ENCODE peak calls at places on chromosomes 12 and 14, in seven cellular contexts. B, Q, T, R, G, X and C are unnamed samples. For H3K4me1, the result is how much of the 10 kb centered on the place peaks cover.

GRCh38 chr12:81992461-81992860 is 233.3 kb upstream of the PPFIA2 start:
- DNase-seq in G (no peak), X (no peak), B (no peak), T (no peak), R (no peak), Q (no peak), C (peak)

GRCh38 chr14:100059433-100059781 is 5.8 kb upstream of the EVL start:
- DNase-seq in X (no peak), B (no peak), T (no peak), Q (peak), G (no peak), R (no peak), C (no peak)

GRCh38 chr12:22459872-22460490 is 84.4 kb downstream of the C2CD5 start:
- DNase-seq in X (no peak), Q (peak), B (peak), R (no peak), T (no peak), G (no peak), C (peak)

GRCh38 chr12:7512528-7512927 is 9.0 kb upstream of the CD163 start:
- DNase-seq in B (no peak), T (no peak), Q (peak), G (no peak), X (peak), R (no peak), C (no peak)

GRCh38 chr14:61516957-61517356 is 178.4 kb upstream of the HIF1A start:
- DNase-seq in G (no peak), X (peak), Q (no peak), R (no peak), B (no peak), T (no peak), C (no peak)

GRCh38 chr14:68762944-68763831 is 29.7 kb downstream of the ZFP36L1 start:
- DNase-seq in Q (peak), G (no peak), X (peak), R (peak), T (peak), B (no peak), C (no peak)

GRCh38 chr14:96204151-96205058 is at the start of gene BDKRB2:
- DNase-seq in X (peak), T (peak), R (peak), Q (peak), B (no peak), G (peak), C (no peak)

GRCh38 chr14:30240002-30240401 is 312.4 kb upstream of the PRKD1 start:
- DNase-seq in B (no peak), X (no peak), Q (no peak), R (no peak), G (no peak), T (no peak), C (no peak)

GRCh38 chr12:119803391-119803791 is 73.7 kb downstream of the CIT start:
- DNase-seq in T (peak), Q (no peak), G (no peak), B (no peak), X (peak), R (no peak), C (no peak)

GRCh38 chr14:69887740-69888657 is 8.8 kb downstream of the SMOC1 start:
- DNase-seq in X (no peak), R (no peak), T (no peak), B (no peak), Q (peak), G (no peak), C (no peak)

GRCh38 chr14:69994002-69994401 is 114.8 kb downstream of the SMOC1 start:
- DNase-seq in R (no peak), B (no peak), T (no peak), X (no peak), G (no peak), Q (no peak), C (no peak)

GRCh38 chr12:58044966-58045365 is 103.6 kb downstream of the ATP23 start:
- DNase-seq in B (no peak), X (no peak), Q (no peak), R (no peak), T (no peak), G (no peak), C (no peak)

GRCh38 chr12:68175566-68176033 is 16.1 kb upstream of the IFNG start:
- DNase-seq in Q (peak), R (no peak), T (no peak), B (no peak), G (no peak), X (no peak), C (peak)

GRCh38 chr14:106844608-106845285 is 1318.4 kb downstream of the TMEM121 start:
- DNase-seq in Q (peak), T (peak), B (no peak), R (peak), G (no peak), X (peak), C (peak)

GRCh38 chr12:69447892-69448291 is 22.3 kb upstream of the FRS2 start:
- DNase-seq in R (no peak), B (no peak), Q (no peak), G (no peak), T (no peak), X (no peak), C (no peak)

GRCh38 chr12:59595557-59596231 is at the start of gene SLC16A7:
- DNase-seq in G (peak), X (peak), Q (peak), R (peak), B (no peak), T (peak), C (peak)

GRCh38 chr12:117204146-117204545 is 13.9 kb upstream of the FBXO21 start:
- DNase-seq in X (no peak), G (no peak), B (no peak), T (no peak), R (no peak), Q (no peak), C (no peak)

GRCh38 chr12:3117628-3118027 is 40.4 kb downstream of the TSPAN9 start:
- DNase-seq in G (no peak), X (no peak), B (no peak), R (no peak), T (no peak), Q (peak), C (no peak)

GRCh38 chr14:20661197-20661596 is 19.7 kb upstream of the OR6S1 start:
- DNase-seq in T (no peak), Q (no peak), R (no peak), B (no peak), X (no peak), G (no peak), C (no peak)

GRCh38 chr12:128918481-128918880 is 65.2 kb downstream of the GLT1D1 start:
- DNase-seq in B (no peak), Q (no peak), G (no peak), R (no peak), X (no peak), T (no peak), C (no peak)

GRCh38 chr12:56634837-56635538 is 4.9 kb upstream of the BAZ2A start:
- DNase-seq in T (peak), Q (peak), G (no peak), R (peak), B (peak), X (peak), C (peak)

GRCh38 chr12:46165191-46165590 is 103.7 kb downstream of the SLC38A1 start:
- DNase-seq in T (no peak), G (no peak), Q (no peak), R (no peak), X (no peak), B (no peak), C (no peak)

GRCh38 chr12:122423258-122424165 is 1.0 kb upstream of the CLIP1 start:
- DNase-seq in Q (peak), G (no peak), T (no peak), B (no peak), X (no peak), R (no peak), C (no peak)

GRCh38 chr12:124273630-124274029 is 21.3 kb upstream of the RFLNA start:
- DNase-seq in Q (peak), G (no peak), X (no peak), B (no peak), R (no peak), T (no peak), C (no peak)

GRCh38 chr12:124277394-124278222 is 17.3 kb upstream of the RFLNA start:
- DNase-seq in Q (no peak), B (no peak), T (no peak), R (no peak), G (no peak), X (no peak), C (no peak)

GRCh38 chr12:124279315-124279714 is 15.6 kb upstream of the RFLNA start:
- DNase-seq in Q (no peak), G (no peak), R (no peak), X (no peak), T (no peak), B (no peak), C (no peak)

GRCh38 chr12:124278389-124279101 is 16.3 kb upstream of the RFLNA start:
- DNase-seq in R (no peak), Q (no peak), T (no peak), B (no peak), X (no peak), G (peak), C (no peak)

GRCh38 chr12:124276337-124276736 is 18.6 kb upstream of the RFLNA start:
- DNase-seq in X (no peak), G (no peak), T (no peak), B (no peak), R (no peak), Q (no peak), C (no peak)
- H3K4me1 ChIP-seq in X (under half), G (under half), T (under half), B (under half), R (under half), Q (under half), C (under half)

DNA sequence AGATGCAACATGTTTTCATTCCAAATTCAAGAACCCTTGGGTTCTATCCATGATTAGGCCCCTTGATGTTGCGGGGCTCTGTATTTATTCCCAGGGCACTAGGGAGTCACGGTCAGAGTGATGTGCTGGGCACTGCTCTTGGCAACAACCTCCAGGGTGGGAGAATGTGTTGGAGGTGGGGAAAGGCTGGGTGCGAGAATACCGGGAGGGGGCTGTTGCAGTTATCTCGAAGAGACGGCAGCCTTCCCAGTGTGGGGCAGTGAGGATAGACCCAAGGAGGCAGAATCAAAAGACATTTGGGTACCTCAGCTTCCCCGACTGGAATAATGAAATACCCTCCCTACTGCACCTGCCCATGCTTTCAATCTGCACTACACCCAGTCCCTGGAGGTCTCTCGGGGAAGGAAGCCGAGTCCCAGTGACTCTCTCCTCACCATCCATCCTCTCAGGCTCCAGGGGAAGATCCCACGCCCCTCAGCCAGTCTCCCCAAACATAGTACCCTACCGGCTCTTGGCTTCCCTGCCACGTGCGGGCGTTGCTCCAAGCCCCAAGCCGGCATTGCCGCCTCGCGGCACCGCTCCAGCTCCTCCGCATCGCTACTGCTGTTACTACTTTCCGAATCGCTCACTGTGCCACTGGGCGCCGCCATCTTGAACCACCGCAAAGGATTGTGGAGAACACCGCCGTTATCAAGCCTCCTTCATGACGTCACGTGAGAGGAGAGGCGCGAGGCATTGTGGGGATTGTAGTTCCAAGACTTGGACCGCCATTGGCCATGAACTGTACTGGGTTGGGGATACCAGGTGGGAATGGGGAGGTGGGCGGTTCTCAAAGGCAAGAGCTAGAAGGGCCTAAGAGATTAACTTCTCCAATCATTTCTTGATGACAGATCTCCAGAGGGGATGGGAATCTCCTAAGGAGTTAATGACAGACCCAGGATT is at the start of gene C12orf43:
- DNase-seq in G (peak), T (peak), Q (peak), B (peak), X (peak), R (peak), C (peak)
- H3K27ac ChIP-seq in G (peak), T (no peak), Q (peak), B (peak), X (no peak), R (peak), C (peak)

GRCh38 chr12:65739606-65740005 is 84.7 kb upstream of the HMGA2 start:
- DNase-seq in R (no peak), T (no peak), B (no peak), G (no peak), Q (no peak), X (no peak), C (no peak)

GRCh38 chr12:65741662-65742480 is 82.4 kb upstream of the HMGA2 start:
- DNase-seq in R (peak), T (peak), X (no peak), B (no peak), Q (no peak), G (no peak), C (peak)

GRCh38 chr12:65740873-65741600 is 83.2 kb upstream of the HMGA2 start:
- DNase-seq in Q (peak), B (peak), G (peak), T (peak), R (peak), X (peak), C (peak)

GRCh38 chr12:65742481-65742971 is 81.8 kb upstream of the HMGA2 start:
- DNase-seq in B (no peak), G (no peak), X (no peak), R (no peak), Q (no peak), T (no peak), C (no peak)

GRCh38 chr12:65740506-65740872 is 83.8 kb upstream of the HMGA2 start:
- DNase-seq in B (peak), X (no peak), R (no peak), G (no peak), T (no peak), Q (no peak), C (no peak)
- H3K4me3 ChIP-seq in B (peak), X (no peak), R (peak), G (no peak), T (no peak), Q (no peak), C (no peak)

GRCh38 chr14:77120771-77121743 is 20.5 kb downstream of the ZDHHC22 start:
- DNase-seq in T (peak), G (no peak), X (peak), R (no peak), Q (no peak), B (no peak), C (peak)
- H3K4me1 ChIP-seq in T (under half), G (under half), X (under half), R (half or more), Q (under half), B (under half), C (under half)